ENCODE peak calls at places on chromosomes 16 and 17, in six cellular contexts. O is left ventricle myocardium inferior, U is fibroblast of pulmonary artery, G is GM12865, M is AG04450, Y is WTC11. D is an unnamed sample.

GRCh38 chr17:301681-302299 is 50.8 kb downstream of the RPH3AL start:
- DNase-seq in O (peak), U (no peak), G (no peak), M (no peak), Y (no peak), D (no peak)

GRCh38 chr17:6578491-6578890 is 22.1 kb upstream of the PITPNM3 start:
- DNase-seq in O (no peak), U (no peak), G (no peak), M (no peak), Y (no peak), D (no peak)

GRCh38 chr16:57577691-57578224 is 35.3 kb downstream of the ADGRG5 start:
- DNase-seq in O (no peak), U (no peak), G (no peak), M (no peak), Y (no peak), D (no peak)

GRCh38 chr17:68431045-68431608 is 26.2 kb downstream of the WIPI1 start:
- DNase-seq in O (no peak), U (no peak), G (no peak), M (no peak), Y (no peak), D (no peak)

GRCh38 chr16:53945996-53946395 is 242.0 kb downstream of the FTO start:
- DNase-seq in O (no peak), U (peak), G (peak), M (peak), Y (no peak), D (peak)

GRCh38 chr16:87375426-87376135 is 8.0 kb downstream of the FBXO31 start:
- DNase-seq in O (no peak), U (peak), G (no peak), M (no peak), Y (no peak), D (no peak)

GRCh38 chr17:76243826-76244679 is 3.8 kb upstream of the RNF157 start:
- DNase-seq in O (no peak), U (no peak), G (no peak), M (no peak), Y (no peak), D (no peak)

GRCh38 chr16:60107467-60107866 is 1373.4 kb upstream of the GOT2 start:
- DNase-seq in O (no peak), U (peak), G (no peak), M (no peak), Y (no peak), D (no peak)

GRCh38 chr16:20850981-20851380 is 44.7 kb downstream of the REXO5 start:
- DNase-seq in O (no peak), U (peak), G (no peak), M (no peak), Y (no peak), D (no peak)

GRCh38 chr17:34420254-34420766 is 57.3 kb upstream of the CCL1 start:
- DNase-seq in O (peak), U (peak), G (peak), M (peak), Y (peak), D (peak)

GRCh38 chr17:28949185-28950016 is 1.9 kb downstream of the PHF12 start:
- DNase-seq in O (peak), U (peak), G (peak), M (no peak), Y (peak), D (peak)

GRCh38 chr16:76639685-76640289 is 362.6 kb downstream of the CNTNAP4 start:
- DNase-seq in O (no peak), U (peak), G (peak), M (no peak), Y (peak), D (no peak)

GRCh38 chr16:3953728-3954410 is 73.4 kb upstream of the CREBBP start:
- DNase-seq in O (no peak), U (no peak), G (no peak), M (no peak), Y (no peak), D (no peak)

GRCh38 chr17:10041916-10042588 is 137.0 kb upstream of the RCVRN start:
- DNase-seq in O (no peak), U (no peak), G (peak), M (no peak), Y (no peak), D (no peak)

GRCh38 chr17:64107517-64108235 is 22.3 kb downstream of the ERN1 start:
- DNase-seq in O (no peak), U (no peak), G (peak), M (no peak), Y (no peak), D (no peak)

GRCh38 chr16:67517661-67518423 is 10.8 kb upstream of the RIPOR1 start:
- DNase-seq in O (no peak), U (no peak), G (peak), M (no peak), Y (no peak), D (peak)

GRCh38 chr17:49952209-49952911 is 16.6 kb upstream of the DLX4 start:
- DNase-seq in O (peak), U (peak), G (peak), M (peak), Y (peak), D (peak)

DNA sequence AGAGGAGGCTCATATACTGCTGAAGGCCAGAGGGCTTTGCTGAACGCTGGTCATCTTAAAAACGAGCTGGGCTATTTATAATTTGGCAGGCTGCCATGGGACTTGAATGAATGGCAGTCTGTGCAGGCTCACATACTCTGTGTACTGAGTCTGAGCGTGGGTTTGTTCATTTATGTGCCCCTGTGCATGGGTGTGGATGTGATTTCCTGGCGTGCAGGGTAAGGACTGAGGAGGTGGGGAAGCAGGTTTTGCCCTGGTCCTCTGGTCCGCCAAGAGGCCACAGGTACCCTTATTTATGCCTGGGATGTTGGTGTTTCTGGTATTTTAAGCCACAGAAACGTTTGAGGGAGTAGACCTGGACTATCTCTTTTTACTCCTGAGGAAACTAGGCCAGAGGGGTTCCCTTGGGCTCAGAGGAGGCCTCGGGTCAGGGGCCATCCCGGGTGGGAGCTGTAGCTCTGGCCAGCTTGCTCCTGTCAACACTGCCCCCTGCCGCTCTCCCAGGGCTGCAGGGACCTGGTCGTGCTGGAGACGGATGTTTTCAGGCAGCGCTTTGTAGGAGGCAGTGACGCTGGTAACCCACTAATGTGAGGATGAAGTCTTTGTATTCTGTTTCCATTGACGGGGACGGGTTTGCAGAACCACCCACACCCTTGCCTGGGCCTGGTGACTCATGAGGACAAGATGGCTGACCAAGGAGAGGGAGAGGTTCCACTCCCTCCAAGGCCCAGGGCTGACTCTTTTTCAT is 184.4 kb downstream of the MSI2 start:
- DNase-seq in O (peak), U (peak), G (peak), M (peak), Y (peak), D (peak)
- TF ChIP-seq CTCF in O (peak), U (peak), G (no peak), M (peak), Y (peak), D (peak)

GRCh38 chr17:55296699-55297098 is 31.9 kb downstream of the HLF start:
- DNase-seq in O (no peak), U (no peak), G (no peak), M (no peak), Y (no peak), D (no peak)
- TF ChIP-seq CTCF in O (no peak), U (no peak), G (no peak), M (no peak), Y (no peak), D (no peak)

DNA sequence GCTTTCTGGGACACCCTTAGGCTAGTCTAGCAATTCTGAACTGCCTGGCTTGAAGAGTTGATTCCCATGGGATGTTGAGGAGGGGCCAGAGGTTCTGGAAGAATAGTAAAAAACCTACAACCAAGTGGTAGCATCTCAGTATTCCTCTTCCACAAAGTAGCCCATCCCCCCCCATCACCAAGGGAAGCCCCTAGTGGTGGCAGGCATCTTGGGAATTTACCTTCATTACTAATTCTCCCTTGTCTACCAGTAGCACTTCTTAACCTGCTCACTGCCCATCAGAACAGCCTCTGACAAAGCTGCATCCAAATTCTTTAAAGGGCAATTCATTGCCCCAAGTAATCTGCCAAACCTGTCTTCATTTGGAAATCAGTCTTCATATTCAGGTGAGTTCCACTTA is 12.8 kb upstream of the RAB11FIP4 start:
- DNase-seq in O (no peak), U (no peak), G (no peak), M (no peak), Y (no peak), D (no peak)
- TF ChIP-seq CTCF in O (no peak), U (no peak), G (no peak), M (peak), Y (no peak), D (no peak)

GRCh38 chr17:55843785-55844184 is 92.9 kb downstream of the PCTP start:
- DNase-seq in O (no peak), U (no peak), G (no peak), M (no peak), Y (no peak), D (no peak)

GRCh38 chr17:55842405-55843158 is 91.7 kb downstream of the PCTP start:
- DNase-seq in O (no peak), U (no peak), G (no peak), M (no peak), Y (no peak), D (no peak)

GRCh38 chr17:55846745-55847144 is 95.9 kb downstream of the PCTP start:
- DNase-seq in O (no peak), U (no peak), G (no peak), M (no peak), Y (no peak), D (no peak)

GRCh38 chr17:55845385-55845784 is 94.5 kb downstream of the PCTP start:
- DNase-seq in O (peak), U (peak), G (peak), M (no peak), Y (peak), D (peak)
- TF ChIP-seq CTCF in O (peak), U (peak), G (peak), M (peak), Y (peak), D (peak)

GRCh38 chr16:56423584-56424403 is 1.6 kb downstream of the AMFR start:
- DNase-seq in O (no peak), U (no peak), G (peak), M (no peak), Y (no peak), D (peak)

GRCh38 chr16:56426585-56426984 is 1.2 kb upstream of the AMFR start:
- DNase-seq in O (no peak), U (no peak), G (no peak), M (no peak), Y (no peak), D (no peak)

GRCh38 chr16:56424791-56425438 is 430 bp downstream of the AMFR start:
- DNase-seq in O (peak), U (no peak), G (no peak), M (no peak), Y (peak), D (no peak)

GRCh38 chr16:56424404-56424765 is 960 bp downstream of the AMFR start:
- DNase-seq in O (no peak), U (no peak), G (no peak), M (no peak), Y (no peak), D (no peak)

GRCh38 chr16:56425439-56425832 is at the start of gene AMFR:
- DNase-seq in O (peak), U (peak), G (peak), M (peak), Y (peak), D (peak)
- TF ChIP-seq CTCF in O (peak), U (no peak), G (peak), M (no peak), Y (peak), D (peak)

GRCh38 chr17:8255499-8255898 is 6.4 kb downstream of the PFAS start:
- DNase-seq in O (no peak), U (no peak), G (no peak), M (no peak), Y (no peak), D (no peak)
- TF ChIP-seq CTCF in O (no peak), U (peak), G (no peak), M (peak), Y (no peak), D (no peak)

DNA sequence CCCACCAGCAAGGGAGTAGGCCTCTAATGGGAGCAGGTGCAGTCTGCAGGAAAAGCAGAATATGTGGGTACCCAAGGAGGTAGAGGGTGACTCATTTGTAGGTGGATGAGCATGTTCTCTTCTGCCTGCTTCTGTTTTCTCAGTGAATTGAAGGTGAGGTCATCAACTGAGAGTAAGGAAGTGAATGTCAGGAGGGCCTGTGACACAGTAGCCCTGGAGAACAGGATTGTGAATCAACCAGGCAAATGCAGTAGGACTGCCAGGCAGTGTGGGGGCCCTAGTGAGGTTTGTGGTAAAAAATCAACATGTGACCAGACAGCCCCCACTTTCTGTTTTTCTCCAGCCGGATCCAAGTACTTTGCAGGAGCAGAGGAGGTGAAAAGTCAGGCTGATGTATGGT is 150.5 kb upstream of the SOX9 start:
- DNase-seq in O (no peak), U (no peak), G (peak), M (no peak), Y (no peak), D (peak)
- TF ChIP-seq CTCF in O (no peak), U (no peak), G (no peak), M (no peak), Y (no peak), D (no peak)

GRCh38 chr17:60229189-60229802 is 79.5 kb downstream of the CA4 start:
- DNase-seq in O (no peak), U (peak), G (no peak), M (no peak), Y (no peak), D (no peak)
- TF ChIP-seq CTCF in O (no peak), U (no peak), G (no peak), M (no peak), Y (no peak), D (peak)

DNA sequence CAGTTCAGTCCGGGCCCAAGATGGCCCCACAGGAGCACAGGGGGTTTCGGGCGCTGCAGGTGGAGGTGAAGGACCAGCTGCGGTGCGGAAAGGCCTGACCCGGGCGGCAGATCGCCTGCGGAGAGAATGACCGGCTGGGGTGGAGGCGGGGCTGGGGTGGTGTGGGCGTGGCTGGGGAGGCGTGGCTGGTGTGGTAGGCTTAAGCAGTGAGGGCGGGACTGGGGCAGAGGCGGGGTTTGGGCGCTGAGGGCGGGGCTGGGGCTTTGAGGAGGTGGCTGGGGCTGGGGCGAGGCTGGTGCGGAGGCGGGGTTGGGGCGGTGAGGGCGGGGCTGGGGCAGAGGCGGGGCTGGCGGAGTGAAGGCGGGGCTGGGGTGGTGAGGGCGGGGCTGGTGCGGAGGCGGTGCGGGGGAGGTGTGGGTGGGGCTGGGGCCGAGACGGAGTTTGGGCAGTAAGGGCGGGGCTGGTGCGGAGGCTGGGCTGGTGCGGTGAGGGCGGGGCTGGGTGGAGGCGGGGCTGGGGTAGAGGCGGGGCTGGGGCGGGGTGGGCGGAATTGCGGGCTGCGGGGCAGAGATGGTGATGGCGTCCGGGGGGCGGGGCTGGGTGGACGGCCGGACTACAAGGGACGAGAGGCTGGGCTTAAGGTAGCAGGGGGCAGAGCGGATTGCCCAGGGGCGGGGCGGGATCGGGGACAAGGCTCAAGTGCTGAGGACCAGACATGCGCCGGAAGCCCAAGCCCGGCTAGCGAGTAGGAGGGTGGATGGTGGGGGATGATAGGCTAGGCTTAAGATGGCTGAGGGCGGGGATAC is 9.9 kb upstream of the GSDMA start:
- DNase-seq in O (peak), U (peak), G (peak), M (peak), Y (peak), D (peak)
- TF ChIP-seq CTCF in O (no peak), U (no peak), G (no peak), M (no peak), Y (no peak), D (no peak)

D was measured in GM10248.